ENCODE peak calls at places on chromosomes 1 and 21, in four cellular contexts. Y is uterus, Q is IMR-90, Z is breast epithelium. C is an unnamed sample.

GRCh38 chr1:196295766-196296165 is 312.5 kb downstream of the KCNT2 start:
- DNase-seq in Y (no peak), Z (no peak), Q (peak), C (no peak)

GRCh38 chr1:96049759-96050409 is 671.7 kb upstream of the PTBP2 start:
- DNase-seq in Z (no peak), Y (no peak), Q (no peak), C (no peak)

GRCh38 chr1:29602203-29602602 is 365.9 kb downstream of the PTPRU start:
- DNase-seq in Z (no peak), Y (no peak), Q (no peak), C (no peak)

GRCh38 chr1:150981177-150981804 is 801 bp upstream of the ANXA9 start:
- DNase-seq in Q (no peak), Z (no peak), Y (peak), C (peak)

GRCh38 chr1:7948950-7949349 is 8.3 kb upstream of the TNFRSF9 start:
- DNase-seq in Z (no peak), Q (peak), Y (no peak), C (peak)

GRCh38 chr1:190478193-190479007 is 736 bp upstream of the BRINP3 start:
- DNase-seq in Y (no peak), Z (no peak), Q (peak), C (no peak)

GRCh38 chr1:206776239-206776638 is 3.9 kb upstream of the IL10 start:
- DNase-seq in Q (no peak), Y (no peak), Z (no peak), C (no peak)

GRCh38 chr1:17521946-17522612 is 17.4 kb upstream of the ARHGEF10L start:
- DNase-seq in Y (no peak), Z (no peak), Q (no peak), C (no peak)

GRCh38 chr1:246798606-246799496 is 74.6 kb downstream of the SCCPDH start:
- DNase-seq in Y (no peak), Z (no peak), Q (no peak), C (no peak)

GRCh38 chr1:176770066-176770465 is 307.1 kb downstream of the PAPPA2 start:
- DNase-seq in Y (no peak), Z (no peak), Q (no peak), C (no peak)

GRCh38 chr21:42749226-42749625 is 95.8 kb downstream of the PDE9A start:
- DNase-seq in Z (no peak), Y (no peak), Q (no peak), C (no peak)

GRCh38 chr1:43058545-43059360 is 100.1 kb upstream of the SLC2A1 start:
- DNase-seq in Q (peak), Y (no peak), Z (no peak), C (peak)

GRCh38 chr1:45259053-45259452 is 52.6 kb upstream of the ZSWIM5 start:
- DNase-seq in Y (no peak), Z (no peak), Q (no peak), C (no peak)

GRCh38 chr1:231853588-231854207 is 227.1 kb downstream of the DISC1 start:
- DNase-seq in Z (no peak), Y (no peak), Q (no peak), C (no peak)

GRCh38 chr1:218171302-218171893 is 113.7 kb upstream of the RRP15 start:
- DNase-seq in Y (no peak), Z (no peak), Q (peak), C (no peak)

GRCh38 chr1:235688096-235688495 is 38.5 kb upstream of the GNG4 start:
- DNase-seq in Q (no peak), Z (no peak), Y (no peak), C (no peak)

GRCh38 chr1:154237435-154237834 is 16.7 kb downstream of the UBAP2L start:
- DNase-seq in Q (no peak), Y (no peak), Z (no peak), C (no peak)

GRCh38 chr1:112247036-112247597 is 148.9 kb upstream of the CTTNBP2NL start:
- DNase-seq in Z (no peak), Q (no peak), Y (no peak), C (no peak)

GRCh38 chr1:56469640-56470371 is 109.6 kb downstream of the PLPP3 start:
- DNase-seq in Z (no peak), Q (peak), Y (no peak), C (no peak)

GRCh38 chr1:192877283-192877886 is 68.5 kb downstream of the RGS2 start:
- DNase-seq in Z (no peak), Y (no peak), Q (no peak), C (no peak)

GRCh38 chr1:22595108-22595507 is 31.8 kb downstream of the EPHA8 start:
- DNase-seq in Z (no peak), Q (no peak), Y (no peak), C (no peak)

GRCh38 chr1:181181792-181182585 is 93.5 kb downstream of the IER5 start:
- DNase-seq in Q (no peak), Y (no peak), Z (no peak), C (no peak)

GRCh38 chr21:23861908-23862504 is 1745.3 kb downstream of the MRPL39 start:
- DNase-seq in Z (no peak), Y (no peak), Q (no peak), C (no peak)

GRCh38 chr1:241736387-241736786 is 84.3 kb downstream of the WDR64 start:
- DNase-seq in Z (no peak), Y (no peak), Q (no peak), C (no peak)

GRCh38 chr1:241734533-241734932 is 82.5 kb downstream of the WDR64 start:
- DNase-seq in Y (no peak), Q (no peak), Z (no peak), C (no peak)

GRCh38 chr1:241738284-241738683 is 86.2 kb downstream of the WDR64 start:
- DNase-seq in Y (no peak), Q (no peak), Z (no peak), C (no peak)

GRCh38 chr1:241730031-241730430 is 78.0 kb downstream of the WDR64 start:
- DNase-seq in Q (no peak), Z (no peak), Y (no peak), C (no peak)

DNA sequence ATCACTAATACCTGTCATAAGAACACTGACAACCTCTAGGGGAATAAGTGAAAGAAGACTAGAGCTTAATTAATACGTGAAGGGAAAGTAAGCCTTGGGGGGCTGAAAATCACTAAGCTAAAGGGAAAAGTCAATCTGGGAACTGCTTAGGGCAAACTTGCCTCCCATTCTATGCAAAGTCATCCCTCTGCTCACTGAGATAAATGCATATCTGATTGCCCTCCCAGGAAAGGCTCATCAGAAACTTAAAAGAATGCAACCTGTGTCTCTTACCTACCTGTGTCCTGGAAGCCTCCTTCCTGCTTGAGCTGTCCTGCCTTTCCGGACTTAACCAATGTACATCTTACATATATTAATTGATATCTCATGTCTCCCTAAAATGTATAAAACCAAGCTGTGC is 81.8 kb downstream of the WDR64 start:
- DNase-seq in Q (no peak), Z (no peak), Y (no peak), C (no peak)
- TF ChIP-seq POLR2A in Q (no peak), Z (no peak), Y (no peak), C (no peak)

GRCh38 chr1:204128964-204129896 is 22.6 kb downstream of the ETNK2 start:
- DNase-seq in Z (peak), Y (peak), Q (peak), C (peak)
- TF ChIP-seq POLR2A in Z (peak), Y (no peak), Q (peak), C (no peak)

GRCh38 chr1:200890818-200891773 is 3.6 kb upstream of the INAVA start:
- DNase-seq in Y (no peak), Q (peak), Z (peak), C (no peak)
- TF ChIP-seq POLR2A in Y (no peak), Q (no peak), Z (no peak), C (peak)

GRCh38 chr1:52158218-52158617 is 16.3 kb downstream of the ZFYVE9 start:
- DNase-seq in Y (no peak), Q (no peak), Z (no peak), C (no peak)
- TF ChIP-seq POLR2A in Y (no peak), Q (no peak), Z (no peak), C (no peak)

GRCh38 chr1:54439550-54440223 is 33.5 kb upstream of the SSBP3 start:
- DNase-seq in Q (no peak), Y (no peak), Z (no peak), C (no peak)
- TF ChIP-seq POLR2A in Q (no peak), Y (no peak), Z (no peak), C (no peak)

DNA sequence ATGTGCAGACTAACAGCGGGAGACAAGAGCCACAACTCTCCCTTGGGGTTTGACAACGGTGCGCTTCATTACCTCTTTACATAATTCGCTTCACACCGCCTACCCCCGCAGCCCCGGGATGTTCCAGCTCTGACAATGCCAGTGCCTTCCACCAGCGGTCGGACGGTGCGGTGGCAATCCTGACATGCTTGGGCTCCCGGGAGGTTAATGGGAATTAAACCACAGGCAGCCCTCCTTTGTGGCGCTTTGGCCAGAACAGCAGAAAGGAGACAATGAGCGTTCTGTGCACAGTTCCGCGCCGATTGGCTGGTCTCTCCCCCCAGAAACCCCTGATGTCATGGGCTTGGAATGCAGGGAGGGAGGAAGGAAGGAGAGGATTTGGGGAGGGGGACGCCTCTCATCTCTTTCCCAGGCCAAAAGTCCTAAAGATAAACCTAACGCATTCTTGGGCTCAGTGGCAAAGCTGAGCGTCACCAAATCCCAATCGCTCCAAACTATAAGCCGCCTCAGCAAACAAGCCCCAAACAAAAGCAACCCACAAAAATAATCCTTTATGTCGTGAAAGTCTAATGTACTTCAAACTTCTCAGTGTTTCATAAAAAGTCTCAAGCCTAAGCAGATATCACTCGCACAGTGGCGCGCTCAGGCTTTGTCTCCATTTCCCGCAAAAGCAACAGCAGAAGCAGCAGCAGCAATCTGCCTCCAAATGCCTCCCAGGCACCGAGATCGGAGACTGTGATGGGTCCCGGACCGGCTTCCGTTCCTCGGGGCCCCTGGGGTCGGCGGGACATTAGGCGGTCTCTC is 1.1 kb downstream of the CNN3 start:
- DNase-seq in Y (peak), Q (peak), Z (peak), C (peak)
- TF ChIP-seq POLR2A in Y (peak), Q (peak), Z (no peak), C (peak)

GRCh38 chr1:16235347-16235746 is 1.6 kb downstream of the CPLANE2 start:
- DNase-seq in Q (no peak), Z (no peak), Y (no peak), C (no peak)

GRCh38 chr1:16236091-16236494 is 890 bp downstream of the CPLANE2 start:
- DNase-seq in Q (peak), Y (no peak), Z (no peak), C (peak)

GRCh38 chr1:16237343-16237830 is 404 bp upstream of the CPLANE2 start:
- DNase-seq in Z (no peak), Y (no peak), Q (peak), C (no peak)

GRCh38 chr1:16233431-16233830 is 3.6 kb downstream of the CPLANE2 start:
- DNase-seq in Y (no peak), Q (no peak), Z (no peak), C (no peak)

GRCh38 chr1:16236495-16237342 is at the start of gene CPLANE2:
- DNase-seq in Z (peak), Y (peak), Q (peak), C (peak)
- TF ChIP-seq POLR2A in Z (peak), Y (peak), Q (peak), C (peak)

DNA sequence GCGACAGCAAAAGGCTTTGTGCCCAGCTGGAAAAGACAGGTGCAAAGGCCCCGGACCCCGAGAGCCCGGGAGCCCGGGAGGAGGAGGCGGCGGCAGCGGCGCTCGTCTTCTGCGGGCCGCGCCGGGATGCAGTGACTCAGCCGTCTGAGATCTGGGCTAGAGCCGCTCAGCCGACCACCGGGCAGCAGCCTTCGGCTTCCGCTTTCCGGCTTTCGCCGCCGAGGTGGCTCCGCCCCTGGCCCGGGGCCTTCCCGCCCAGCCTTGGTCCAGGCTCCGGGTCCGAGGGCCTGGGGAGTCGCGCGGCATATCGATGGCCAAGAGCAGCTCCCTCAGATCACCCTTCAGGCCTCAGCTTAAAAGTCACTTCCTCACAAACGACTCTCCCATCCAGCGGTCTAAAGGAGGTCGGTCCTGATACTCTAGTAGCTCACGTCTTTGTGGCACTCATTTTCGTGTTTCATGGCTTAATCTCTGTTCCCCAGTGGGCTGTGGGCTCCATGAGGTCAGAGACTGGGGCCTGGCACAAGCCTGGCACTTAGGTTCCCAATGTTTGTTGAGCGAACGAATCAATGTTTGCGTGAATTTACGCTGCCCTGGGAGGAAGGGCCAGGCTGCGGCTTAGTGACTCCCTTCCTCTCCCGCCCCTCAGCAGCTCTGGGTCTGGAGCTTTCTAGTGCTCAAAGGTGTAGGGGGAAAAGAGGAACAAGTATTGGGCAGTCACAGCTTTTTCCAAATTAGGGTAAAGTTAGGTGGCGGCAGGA is at the start of gene PHTF1:
- DNase-seq in Q (peak), Z (peak), Y (peak), C (peak)
- TF ChIP-seq POLR2A in Q (peak), Z (no peak), Y (peak), C (peak)

GRCh38 chr21:41578083-41578482 is 70.1 kb upstream of the TMPRSS2 start:
- DNase-seq in Y (no peak), Q (no peak), Z (no peak), C (no peak)

GRCh38 chr21:41580758-41581554 is 73.0 kb upstream of the TMPRSS2 start:
- DNase-seq in Q (no peak), Y (no peak), Z (peak), C (no peak)

GRCh38 chr21:41578708-41579107 is 70.8 kb upstream of the TMPRSS2 start:
- DNase-seq in Y (no peak), Q (no peak), Z (no peak), C (no peak)

GRCh38 chr21:41581592-41582228 is 73.8 kb upstream of the TMPRSS2 start:
- DNase-seq in Y (no peak), Q (no peak), Z (peak), C (no peak)

DNA sequence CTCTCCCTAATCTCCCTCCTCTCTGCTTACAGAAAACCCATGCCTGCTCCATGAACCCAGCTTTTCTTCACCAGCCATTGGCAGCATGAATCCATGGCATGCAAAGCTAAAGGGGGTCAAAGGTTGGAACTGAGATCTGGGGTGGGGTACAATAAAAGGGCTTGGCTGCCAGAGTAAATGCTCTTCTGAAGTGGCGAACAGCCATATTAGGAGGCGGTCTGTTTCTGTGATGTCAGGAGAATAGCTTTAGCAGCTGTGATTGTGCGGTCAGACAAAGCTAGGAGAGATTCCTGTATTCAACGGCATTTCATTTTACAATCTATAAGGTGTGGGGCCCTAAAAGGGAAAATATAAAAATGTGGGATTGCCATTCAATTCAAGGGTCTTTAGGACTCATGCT is 71.7 kb upstream of the TMPRSS2 start:
- DNase-seq in Q (no peak), Y (no peak), Z (no peak), C (no peak)
- TF ChIP-seq POLR2A in Q (no peak), Y (no peak), Z (no peak), C (no peak)

DNA sequence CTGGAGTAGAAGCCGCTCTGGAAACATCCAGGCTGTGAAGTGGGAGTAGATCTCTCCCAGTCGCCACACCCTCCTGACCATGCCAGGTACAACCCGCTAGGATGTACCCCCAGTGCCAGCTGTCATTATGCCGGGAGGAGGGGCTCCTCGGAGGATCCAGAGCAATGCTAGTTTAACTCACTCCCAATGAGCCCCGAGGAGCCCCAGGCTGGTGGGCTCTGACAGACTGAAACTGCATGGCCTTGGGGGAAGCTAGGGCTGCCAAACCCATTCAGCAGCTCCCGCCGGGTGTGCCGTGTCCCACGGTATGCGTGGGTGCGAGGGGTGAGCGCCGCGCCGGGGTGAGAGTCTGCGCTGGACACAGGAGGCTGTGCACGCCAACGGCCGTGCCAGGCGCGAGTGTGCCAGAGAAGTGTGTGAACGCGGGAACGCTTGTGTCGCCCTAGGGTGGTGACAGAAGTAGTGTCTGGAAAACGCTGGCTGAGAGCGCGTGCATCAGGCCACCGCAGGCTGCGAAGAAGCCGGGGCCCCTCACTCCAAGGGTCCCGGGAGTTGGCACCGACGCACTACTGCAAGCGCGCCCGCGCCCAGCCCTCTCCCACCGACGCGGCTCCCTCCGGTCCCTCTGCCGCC is 177.1 kb upstream of the EDN2 start:
- DNase-seq in Q (no peak), Y (no peak), Z (no peak), C (no peak)
- TF ChIP-seq POLR2A in Q (no peak), Y (no peak), Z (no peak), C (no peak)